ENCODE peak calls at places on chromosomes 7 and 10, in nine cellular contexts. Q is tibial artery; G is esophagus squamous epithelium; B is CD8-positive, alpha-beta T cell; L is stomach; H is heart right ventricle; Y is colonic mucosa; U is hepatocyte; X is endothelial cell of umbilical vein. R is an unnamed sample.

GRCh38 chr7:91446819-91447218 is 182.6 kb downstream of the FZD1 start:
- DNase-seq in G (no peak), X (no peak), Q (no peak), L (no peak), B (no peak), H (no peak), U (no peak), Y (no peak), R (no peak)

GRCh38 chr7:12898004-12898403 is 210.6 kb downstream of the ARL4A start:
- DNase-seq in G (no peak), U (no peak), H (no peak), X (no peak), Q (no peak), L (no peak), Y (no peak), B (no peak), R (no peak)

GRCh38 chr7:12518920-12519681 is 51.4 kb upstream of the SCIN start:
- DNase-seq in X (peak; percentile 5), B (no peak), Y (no peak), H (no peak), U (peak; percentile 26), G (no peak), L (no peak), Q (no peak), R (no peak)

GRCh38 chr7:142797342-142797798 is 26.6 kb downstream of the PRSS2 start:
- DNase-seq in H (no peak), X (no peak), G (no peak), Q (no peak), B (no peak), U (no peak), Y (no peak), L (no peak), R (no peak)

GRCh38 chr7:5643280-5643679 is 138.2 kb downstream of the RNF216 start:
- DNase-seq in G (no peak), H (peak; percentile 47), X (peak; percentile 74), Y (no peak), L (no peak), B (peak; percentile 47), Q (peak; percentile 58), U (no peak), R (no peak)

GRCh38 chr7:50618281-50618680 is 53.1 kb upstream of the DDC start:
- DNase-seq in L (no peak), H (no peak), G (no peak), B (no peak), Y (no peak), U (no peak), X (no peak), Q (no peak), R (no peak)

GRCh38 chr7:36747251-36747968 is 23.1 kb upstream of the AOAH start:
- DNase-seq in G (no peak), H (no peak), U (peak; percentile 51), Y (no peak), L (no peak), Q (no peak), B (no peak), X (no peak), R (no peak)

GRCh38 chr7:105227391-105227790 is 161.3 kb downstream of the SRPK2 start:
- DNase-seq in Y (no peak), H (no peak), U (no peak), X (no peak), L (no peak), G (no peak), B (no peak), Q (no peak), R (no peak)

GRCh38 chr10:92239600-92240288 is 51.1 kb downstream of the CPEB3 start:
- DNase-seq in Q (peak; percentile 26), X (peak; percentile 39), U (peak; percentile 55), G (no peak), L (peak; percentile 47), B (peak; percentile 32), H (peak; percentile 28), Y (peak; percentile 44), R (peak; percentile 42)

GRCh38 chr7:155804897-155805825 is 7.1 kb downstream of the SHH start:
- DNase-seq in U (peak; percentile 81), G (no peak), Y (peak; percentile 84), H (no peak), L (peak; percentile 68), Q (no peak), X (peak; percentile 69), B (peak; percentile 38), R (peak; percentile 41)

GRCh38 chr7:33091641-33092191 is 17.5 kb downstream of the RP9 start:
- DNase-seq in X (no peak), L (no peak), H (no peak), Q (no peak), G (no peak), U (no peak), B (no peak), Y (no peak), R (no peak)

GRCh38 chr7:138120140-138120827 is 44.0 kb downstream of the AKR1D1 start:
- DNase-seq in X (no peak), G (no peak), B (no peak), U (no peak), Y (no peak), H (no peak), Q (no peak), L (no peak), R (no peak)

GRCh38 chr10:97321032-97321806 is 2.1 kb downstream of the FRAT1 start:
- DNase-seq in U (peak; percentile 39), B (no peak), L (no peak), X (peak; percentile 26), G (no peak), H (peak; percentile 43), Y (peak; percentile 45), Q (peak; percentile 66), R (no peak)

GRCh38 chr10:97318772-97319651 is at the start of gene FRAT1:
- DNase-seq in Q (peak; percentile 91), B (peak; percentile 93), G (peak; percentile 63), L (peak; percentile 94), X (peak; percentile 93), Y (peak; percentile 95), H (peak; percentile 93), U (peak; percentile 95), R (peak; percentile 94)

GRCh38 chr10:97319671-97320479 is 804 bp downstream of the FRAT1 start:
- DNase-seq in G (peak; percentile 6), U (peak; percentile 73), B (peak; percentile 70), H (peak; percentile 26), Q (no peak), Y (peak; percentile 69), L (peak; percentile 70), X (peak; percentile 46), R (peak; percentile 62)

GRCh38 chr10:97320480-97321031 is 1.5 kb downstream of the FRAT1 start:
- DNase-seq in X (no peak), Y (peak; percentile 36), G (no peak), Q (no peak), H (no peak), B (no peak), L (peak; percentile 29), U (no peak), R (no peak)

DNA sequence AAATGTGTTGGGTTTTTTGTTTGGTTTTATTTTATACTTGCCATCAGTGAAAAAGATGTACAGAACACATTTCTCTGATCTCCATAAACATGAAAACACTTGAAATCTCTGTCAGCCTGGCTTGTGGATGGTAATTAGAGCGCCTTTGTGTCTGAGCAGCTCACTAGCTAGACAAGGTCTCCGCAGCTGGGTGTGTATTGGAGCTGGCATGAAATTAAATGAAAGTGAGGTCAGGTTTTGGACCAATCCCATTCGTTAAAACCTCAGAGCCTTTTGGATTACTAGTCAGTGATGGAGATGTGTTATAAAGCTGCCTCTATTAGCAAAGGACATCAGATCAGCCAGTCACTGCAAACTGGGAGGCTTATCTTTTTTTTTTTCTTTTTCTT is 2.7 kb downstream of the FRAT1 start:
- DNase-seq in G (no peak), H (no peak), B (no peak), L (no peak), Q (no peak), U (no peak), X (no peak), Y (no peak), R (no peak)
- H3K4me3 ChIP-seq in G (no peak overlapping the region), H (no peak overlapping the region), B (no peak overlapping the region), L (peak overlapping the region; percentile 85), Q (no peak overlapping the region), U (peak overlapping the region; percentile 46), X (no peak overlapping the region), Y (no peak overlapping the region), R (no peak overlapping the region)

GRCh38 chr10:121551210-121551609 is 47.0 kb downstream of the FGFR2 start:
- DNase-seq in H (no peak), X (no peak), Q (no peak), G (no peak), L (no peak), B (no peak), Y (no peak), U (no peak), R (no peak)

GRCh38 chr10:121553861-121554264 is 44.4 kb downstream of the FGFR2 start:
- DNase-seq in Q (no peak), H (no peak), L (peak; percentile 29), B (no peak), G (no peak), U (peak; percentile 40), Y (peak; percentile 40), X (no peak), R (no peak)

GRCh38 chr10:121556448-121556847 is 41.8 kb downstream of the FGFR2 start:
- DNase-seq in L (no peak), H (no peak), Y (no peak), Q (no peak), U (no peak), G (no peak), B (no peak), X (no peak), R (no peak)

GRCh38 chr10:121552746-121553145 is 45.5 kb downstream of the FGFR2 start:
- DNase-seq in B (no peak), Q (no peak), H (no peak), L (no peak), Y (no peak), G (no peak), X (no peak), U (no peak), R (no peak)

GRCh38 chr10:121553455-121553854 is 44.8 kb downstream of the FGFR2 start:
- DNase-seq in U (no peak), Q (no peak), L (no peak), G (no peak), H (no peak), Y (no peak), X (no peak), B (no peak), R (no peak)
- H3K4me1 ChIP-seq in U (peaks cover 27% of the 10 kb centered on the region), Q (peaks cover 28% of the 10 kb centered on the region), L (no peaks in the 10 kb centered on the region), G (peaks cover 39% of the 10 kb centered on the region), H (no peaks in the 10 kb centered on the region), Y (no peaks in the 10 kb centered on the region), X (no peaks in the 10 kb centered on the region), B (no peaks in the 10 kb centered on the region), R (no peaks in the 10 kb centered on the region)

DNA sequence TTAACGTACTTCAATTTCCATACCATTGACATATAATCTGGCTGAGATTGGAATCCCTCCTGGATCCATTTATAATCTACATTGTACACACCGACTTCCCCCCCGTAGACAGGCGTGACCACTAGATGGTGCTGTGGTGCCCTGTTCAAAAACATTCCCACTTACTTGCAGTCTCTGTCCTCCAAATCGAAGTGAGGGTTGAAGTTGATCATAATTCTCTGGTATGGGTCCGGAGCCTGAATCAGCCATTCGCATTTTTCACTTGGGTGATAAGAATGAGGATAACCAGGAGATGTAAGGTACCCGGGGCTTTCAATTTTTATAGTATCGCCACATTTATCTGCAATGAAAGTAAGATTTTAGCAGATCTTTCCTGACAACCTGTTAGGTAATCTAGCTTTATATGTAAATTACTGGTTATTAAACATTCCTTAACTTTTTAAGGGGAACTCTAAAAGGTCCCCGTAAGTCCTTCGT is 3.9 kb downstream of the NRP1 start:
- DNase-seq in Y (peak; percentile 90), Q (peak; percentile 90), X (peak; percentile 92), L (peak; percentile 85), B (peak; percentile 81), U (peak; percentile 87), H (peak; percentile 92), G (no peak), R (peak; percentile 87)
- H3K4me3 ChIP-seq in Y (no peak overlapping the region), Q (peak overlapping the region; percentile 93), X (peak overlapping the region; percentile 97), L (peak overlapping the region; percentile 71), B (no peak overlapping the region), U (peak overlapping the region; percentile 92), H (peak overlapping the region; percentile 94), G (peak overlapping the region; percentile 72), R (peak overlapping the region; percentile 81)

GRCh38 chr10:48701139-48701901 is 16.6 kb downstream of the WDFY4 start:
- DNase-seq in Q (no peak), U (no peak), H (no peak), Y (peak; percentile 79), L (no peak), B (no peak), G (no peak), X (no peak), R (no peak)
- H3K4me1 ChIP-seq in Q (no peaks in the 10 kb centered on the region), U (no peaks in the 10 kb centered on the region), H (peaks cover 9% of the 10 kb centered on the region), Y (no peaks in the 10 kb centered on the region), L (no peaks in the 10 kb centered on the region), B (no peaks in the 10 kb centered on the region), G (peaks cover 22% of the 10 kb centered on the region), X (no peaks in the 10 kb centered on the region), R (no peaks in the 10 kb centered on the region)

R was measured in SJSA1.